ENCODE peak calls at places on chromosomes 2 and 18, in nine cellular contexts. F, Y, Z, W, Q, V, S, E and U are unnamed samples.

GRCh38 chr2:241256168-241256545 is 59.3 kb downstream of the HDLBP start:
- DNase-seq in V (no peak), E (no peak), W (no peak), Q (no peak), F (no peak), Z (no peak), Y (no peak), S (no peak), U (no peak)

GRCh38 chr2:48219234-48219554 is 310.8 kb upstream of the STON1 start:
- DNase-seq in Y (no peak), F (no peak), V (no peak), Z (no peak), S (no peak), Q (no peak), W (no peak), E (no peak), U (no peak)

GRCh38 chr2:168559187-168559586 is 103.1 kb downstream of the CERS6 start:
- DNase-seq in S (no peak), V (no peak), Q (no peak), Y (no peak), W (no peak), F (peak), Z (no peak), E (no peak), U (peak)

GRCh38 chr18:26322892-26323653 is 96.8 kb downstream of the TAF4B start:
- DNase-seq in S (no peak), V (no peak), Z (no peak), Y (no peak), E (no peak), F (peak), W (peak), Q (no peak), U (no peak)

GRCh38 chr2:124755386-124755785 is 730.3 kb downstream of the CNTNAP5 start:
- DNase-seq in Q (no peak), V (no peak), Y (no peak), E (no peak), F (no peak), S (no peak), W (no peak), Z (no peak), U (no peak)

GRCh38 chr2:64203131-64204005 is 59.1 kb upstream of the PELI1 start:
- DNase-seq in Y (no peak), W (peak), Q (no peak), F (peak), E (no peak), V (no peak), Z (no peak), S (no peak), U (no peak)

GRCh38 chr2:114170070-114170469 is 272.4 kb upstream of the DPP10 start:
- DNase-seq in Z (no peak), W (no peak), Y (no peak), Q (no peak), E (no peak), V (no peak), F (peak), S (no peak), U (peak)

GRCh38 chr2:133607679-133608078 is 39.4 kb upstream of the NCKAP5 start:
- DNase-seq in Z (no peak), Y (no peak), E (no peak), S (no peak), Q (no peak), V (peak), W (no peak), F (peak), U (peak)

GRCh38 chr2:110865188-110865587 is 132.8 kb downstream of the ACOXL start:
- DNase-seq in F (no peak), W (peak), V (no peak), S (no peak), Y (no peak), Z (no peak), E (no peak), Q (no peak), U (no peak)

GRCh38 chr2:111661286-111661940 is 222.6 kb downstream of the ANAPC1 start:
- DNase-seq in V (no peak), W (no peak), F (no peak), Z (no peak), E (no peak), Y (no peak), S (no peak), Q (no peak), U (no peak)

GRCh38 chr2:182911813-182912517 is 45.5 kb upstream of the FRZB start:
- DNase-seq in S (no peak), F (no peak), Y (no peak), Q (no peak), W (no peak), Z (no peak), V (no peak), E (no peak), U (no peak)

GRCh38 chr2:227376911-227377396 is 2.2 kb downstream of the TM4SF20 start:
- DNase-seq in F (no peak), V (peak), E (no peak), Q (no peak), W (no peak), Y (no peak), S (no peak), Z (no peak), U (no peak)

GRCh38 chr2:142865924-142866323 is 11.5 kb upstream of the KYNU start:
- DNase-seq in Y (peak), V (no peak), F (no peak), E (no peak), Z (no peak), S (no peak), W (no peak), Q (no peak), U (no peak)

GRCh38 chr2:68747918-68748317 is 13.3 kb downstream of the ARHGAP25 start:
- DNase-seq in Z (no peak), Y (no peak), F (no peak), V (no peak), S (no peak), Q (no peak), E (no peak), W (no peak), U (no peak)

GRCh38 chr2:238847841-238848565 is at the start of gene TWIST2:
- DNase-seq in Q (no peak), V (peak), E (peak), F (peak), S (peak), W (peak), Z (peak), Y (no peak), U (peak)

GRCh38 chr2:42317945-42318344 is 43.1 kb downstream of the COX7A2L start:
- DNase-seq in E (no peak), Z (no peak), F (no peak), S (no peak), V (no peak), Q (no peak), Y (no peak), W (no peak), U (no peak)

GRCh38 chr2:72136349-72136748 is 11.3 kb downstream of the CYP26B1 start:
- DNase-seq in W (no peak), Z (no peak), Q (no peak), S (peak), Y (no peak), V (no peak), E (no peak), F (no peak), U (no peak)

GRCh38 chr2:206920310-206920709 is 19.0 kb upstream of the CPO start:
- DNase-seq in V (no peak), Y (no peak), Z (no peak), F (no peak), E (no peak), S (no peak), Q (no peak), W (no peak), U (no peak)

GRCh38 chr2:61368687-61369665 is 101.9 kb downstream of the USP34 start:
- DNase-seq in Z (no peak), S (no peak), Y (no peak), Q (no peak), W (no peak), F (no peak), V (no peak), E (no peak), U (no peak)

GRCh38 chr18:46253498-46253897 is 149.3 kb downstream of the HAUS1 start:
- DNase-seq in Z (no peak), W (peak), S (no peak), F (peak), Y (no peak), Q (no peak), V (no peak), E (peak), U (no peak)

GRCh38 chr2:112547333-112547732 is 5.1 kb downstream of the POLR1B start:
- DNase-seq in Z (no peak), S (no peak), W (no peak), Q (no peak), Y (no peak), F (peak), E (no peak), V (peak), U (no peak)

GRCh38 chr2:88590998-88591613 is 36.2 kb downstream of the EIF2AK3 start:
- DNase-seq in V (peak), E (no peak), S (no peak), W (peak), Y (peak), F (peak), Z (no peak), Q (peak), U (no peak)

GRCh38 chr2:231514951-231515297 is 15.3 kb downstream of the NMUR1 start:
- DNase-seq in Z (no peak), E (no peak), W (no peak), V (no peak), Y (peak), F (no peak), Q (no peak), S (no peak), U (no peak)

GRCh38 chr2:176584333-176584732 is 315.1 kb downstream of the MTX2 start:
- DNase-seq in Z (no peak), V (no peak), Y (no peak), E (no peak), Q (no peak), W (peak), S (no peak), F (peak), U (no peak)

GRCh38 chr2:176585291-176585690 is 316.0 kb downstream of the MTX2 start:
- DNase-seq in V (no peak), W (no peak), Y (no peak), S (no peak), F (no peak), Z (no peak), Q (no peak), E (no peak), U (no peak)

GRCh38 chr2:176582990-176583481 is 313.8 kb downstream of the MTX2 start:
- DNase-seq in Q (no peak), E (no peak), F (peak), Z (no peak), S (no peak), W (peak), Y (no peak), V (peak), U (peak)

GRCh38 chr2:176583530-176584101 is 314.4 kb downstream of the MTX2 start:
- DNase-seq in F (peak), S (no peak), Z (no peak), W (peak), Q (no peak), Y (no peak), E (peak), V (no peak), U (no peak)

GRCh38 chr2:176585791-176586190 is 316.5 kb downstream of the MTX2 start:
- DNase-seq in S (no peak), Z (no peak), Q (no peak), E (no peak), W (no peak), F (no peak), Y (no peak), V (no peak), U (no peak)
- H3K27ac ChIP-seq in S (no peak), Z (no peak), Q (no peak), E (no peak), W (no peak), F (no peak), Y (no peak), V (no peak), U (no peak)

DNA sequence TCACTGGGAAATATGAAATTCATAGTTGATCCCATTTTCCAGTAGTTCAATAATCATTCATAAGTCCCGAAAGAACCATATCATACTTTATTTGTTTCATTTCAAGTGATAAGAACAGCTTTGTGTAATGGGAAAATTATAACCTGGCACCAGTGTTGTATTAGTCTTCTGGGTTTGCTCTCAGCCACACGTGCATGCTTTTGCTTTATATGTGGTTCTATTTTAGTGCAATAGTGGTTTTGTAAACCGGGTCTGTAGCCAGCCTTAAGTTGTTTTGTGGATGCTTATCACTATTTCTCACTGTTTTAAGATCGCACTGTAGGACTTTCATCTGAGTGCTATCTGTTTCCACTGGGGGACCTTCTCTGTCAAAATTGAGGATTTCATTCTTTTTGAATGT is 203.8 kb downstream of the PTPRM start:
- DNase-seq in E (no peak), V (no peak), S (no peak), Q (no peak), Z (no peak), F (no peak), Y (no peak), W (no peak), U (no peak)
- H3K27ac ChIP-seq in E (no peak), V (no peak), S (no peak), Q (no peak), Z (no peak), F (no peak), Y (no peak), W (no peak), U (no peak)

GRCh38 chr2:201933792-201934229 is 99.8 kb upstream of the FZD7 start:
- DNase-seq in F (no peak), Z (no peak), Y (no peak), W (no peak), Q (no peak), E (peak), S (no peak), V (no peak), U (no peak)

GRCh38 chr2:201931475-201931874 is 102.2 kb upstream of the FZD7 start:
- DNase-seq in V (no peak), S (no peak), Y (no peak), W (no peak), F (no peak), Z (no peak), E (no peak), Q (no peak), U (no peak)

GRCh38 chr2:201930831-201931230 is 102.8 kb upstream of the FZD7 start:
- DNase-seq in Z (no peak), Q (no peak), Y (no peak), F (no peak), S (no peak), W (no peak), E (no peak), V (no peak), U (no peak)

GRCh38 chr2:201931955-201932354 is 101.7 kb upstream of the FZD7 start:
- DNase-seq in W (no peak), V (no peak), Z (no peak), E (no peak), Y (no peak), Q (no peak), F (no peak), S (no peak), U (no peak)

GRCh38 chr2:201932511-201932910 is 101.1 kb upstream of the FZD7 start:
- DNase-seq in S (no peak), Z (no peak), Q (no peak), Y (no peak), V (no peak), W (no peak), F (no peak), E (no peak), U (no peak)
- H3K27ac ChIP-seq in S (no peak), Z (no peak), Q (no peak), Y (no peak), V (no peak), W (no peak), F (no peak), E (peak), U (no peak)

DNA sequence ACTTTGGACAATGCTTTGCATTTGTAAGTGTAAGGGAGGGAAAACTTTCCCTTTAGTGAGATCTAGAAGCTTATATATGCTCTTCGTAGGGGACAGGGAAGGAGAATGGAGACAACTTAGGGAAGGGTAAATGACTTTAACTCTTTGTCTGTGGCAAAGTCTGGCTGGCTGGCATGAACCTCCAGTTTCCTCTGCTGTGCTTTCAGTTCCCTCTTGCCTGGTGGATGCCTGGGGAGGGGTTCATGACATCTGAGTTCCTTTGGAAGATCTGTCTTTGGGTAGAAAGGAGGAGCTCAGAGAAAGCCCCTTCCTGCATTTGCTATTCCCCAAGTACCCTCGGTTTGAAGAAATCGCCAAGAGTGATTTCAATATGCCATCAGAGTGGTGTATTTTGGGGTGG is 143.6 kb downstream of the VAPA start:
- DNase-seq in Q (no peak), W (no peak), V (no peak), S (no peak), Z (no peak), F (no peak), Y (no peak), E (no peak), U (no peak)
- H3K27ac ChIP-seq in Q (no peak), W (peak), V (peak), S (peak), Z (no peak), F (no peak), Y (no peak), E (no peak), U (peak)